ENCODE peak calls at places on chromosomes 12 and 14, in four cellular contexts. D, W, J and V are unnamed samples.

GRCh38 chr14:23153891-23154796 is 29.3 kb downstream of the SLC7A8 start:
- DNase-seq in D (peak; percentile 91), W (no peak), J (no peak), V (peak; percentile 99)

GRCh38 chr14:29724991-29725390 is 202.7 kb downstream of the PRKD1 start:
- DNase-seq in D (no peak), J (no peak), W (no peak), V (no peak)

GRCh38 chr12:58925111-58925732 is 4.9 kb upstream of the LRIG3 start:
- DNase-seq in J (no peak), W (no peak), D (no peak), V (no peak)

GRCh38 chr12:117298648-117299225 is 62.7 kb downstream of the NOS1 start:
- DNase-seq in W (no peak), D (no peak), J (no peak), V (no peak)

GRCh38 chr14:104580961-104581360 is 1.4 kb downstream of the C14orf180 start:
- DNase-seq in J (no peak), D (peak; percentile 73), W (no peak), V (peak; percentile 37)

GRCh38 chr12:79624378-79624777 is 66.4 kb downstream of the PAWR start:
- DNase-seq in W (no peak), D (no peak), J (no peak), V (no peak)

GRCh38 chr12:103501447-103501846 is 5.7 kb upstream of the C12orf42 start:
- DNase-seq in J (no peak), W (no peak), D (no peak), V (no peak)

GRCh38 chr14:98926151-98926550 is 345.8 kb downstream of the BCL11B start:
- DNase-seq in J (peak; percentile 67), D (no peak), W (no peak), V (no peak)

GRCh38 chr12:49612210-49612609 is 6.8 kb upstream of the FAM186B start:
- DNase-seq in W (no peak), J (no peak), D (no peak), V (no peak)

GRCh38 chr14:95363468-95363954 is 43.8 kb upstream of the CLMN start:
- DNase-seq in W (no peak), J (peak; percentile 38), D (peak; percentile 36), V (no peak)

GRCh38 chr14:28398501-28398900 is 368.1 kb upstream of the FOXG1 start:
- DNase-seq in J (no peak), W (no peak), D (no peak), V (no peak)

GRCh38 chr12:15996254-15996653 is 85.1 kb downstream of the DERA start:
- DNase-seq in D (peak; percentile 44), J (no peak), W (no peak), V (no peak)